ENCODE peak calls at places on chromosome 18, in five cellular contexts. G, M, E, L and Z are unnamed samples.

GRCh38 chr18:45090526-45091140 is 409.9 kb downstream of the SETBP1 start:
- DNase-seq in G (no peak), M (no peak), E (no peak), L (no peak), Z (no peak)

GRCh38 chr18:35695803-35696202 is 114.3 kb downstream of the GALNT1 start:
- DNase-seq in G (no peak), M (no peak), E (peak; percentile 82), L (no peak), Z (no peak)

GRCh38 chr18:3498705-3499451 is 48.9 kb downstream of the TGIF1 start:
- DNase-seq in G (peak; percentile 42), M (peak; percentile 60), E (peak; percentile 37), L (peak; percentile 51), Z (peak; percentile 80)

GRCh38 chr18:526681-527080 is 26.2 kb upstream of the COLEC12 start:
- DNase-seq in G (no peak), M (peak; percentile 37), E (no peak), L (no peak), Z (no peak)

GRCh38 chr18:59264136-59264571 is 9.1 kb downstream of the RAX start:
- DNase-seq in G (no peak), M (no peak), E (no peak), L (no peak), Z (no peak)

GRCh38 chr18:42745171-42745570 is 370.3 kb downstream of the RIT2 start:
- DNase-seq in G (no peak), M (no peak), E (no peak), L (no peak), Z (no peak)

GRCh38 chr18:48629730-48630324 is 91.0 kb downstream of the CTIF start:
- DNase-seq in G (peak; percentile 97), M (peak; percentile 94), E (no peak), L (no peak), Z (peak; percentile 31)

GRCh38 chr18:48622911-48623431 is 84.1 kb downstream of the CTIF start:
- DNase-seq in G (peak; percentile 49), M (no peak), E (no peak), L (no peak), Z (no peak)

GRCh38 chr18:24995738-24996137 is 356.2 kb downstream of the ZNF521 start:
- DNase-seq in G (no peak), M (no peak), E (no peak), L (no peak), Z (no peak)

GRCh38 chr18:54150226-54150625 is 74.2 kb downstream of the MBD2 start:
- DNase-seq in G (no peak), M (no peak), E (no peak), L (no peak), Z (no peak)

GRCh38 chr18:80033181-80034067 is 810 bp upstream of the RBFA start:
- DNase-seq in G (peak; percentile 47), M (peak; percentile 56), E (no peak), L (no peak), Z (no peak)

GRCh38 chr18:955379-956066 is 50.9 kb downstream of the ADCYAP1 start:
- DNase-seq in G (no peak), M (no peak), E (no peak), L (no peak), Z (no peak)

GRCh38 chr18:37698508-37699035 is 133.0 kb upstream of the CELF4 start:
- DNase-seq in G (no peak), M (no peak), E (no peak), L (no peak), Z (no peak)

GRCh38 chr18:41752826-41753225 is 202.2 kb upstream of the PIK3C3 start:
- DNase-seq in G (no peak), M (no peak), E (no peak), L (no peak), Z (no peak)

GRCh38 chr18:3624818-3625716 is 175.1 kb downstream of the TGIF1 start:
- DNase-seq in G (peak; percentile 97), M (peak; percentile 95), E (peak; percentile 43), L (no peak), Z (no peak)

GRCh38 chr18:77528877-77529276 is 279.2 kb downstream of the GALR1 start:
- DNase-seq in G (no peak), M (no peak), E (no peak), L (no peak), Z (no peak)

GRCh38 chr18:79108520-79109215 is 39.5 kb downstream of the ATP9B start:
- DNase-seq in G (no peak), M (no peak), E (no peak), L (no peak), Z (no peak)

GRCh38 chr18:57352761-57353136 is 392 bp downstream of the ST8SIA3 start:
- DNase-seq in G (no peak), M (no peak), E (no peak), L (peak; percentile 59), Z (peak; percentile 58)

GRCh38 chr18:22683196-22683676 is 249.9 kb upstream of the RBBP8 start:
- DNase-seq in G (peak; percentile 88), M (peak; percentile 86), E (peak; percentile 91), L (no peak), Z (no peak)

GRCh38 chr18:67242001-67242400 is 274.5 kb downstream of the DSEL start:
- DNase-seq in G (no peak), M (no peak), E (no peak), L (no peak), Z (no peak)

GRCh38 chr18:741931-742512 is 29.6 kb upstream of the ENOSF1 start:
- DNase-seq in G (peak; percentile 77), M (peak; percentile 69), E (no peak), L (no peak), Z (no peak)

GRCh38 chr18:79962311-79962710 is 2.1 kb upstream of the HSBP1L1 start:
- DNase-seq in G (no peak), M (peak; percentile 27), E (no peak), L (no peak), Z (no peak)

GRCh38 chr18:26226229-26227050 is at the start of gene TAF4B:
- DNase-seq in G (peak; percentile 92), M (peak; percentile 97), E (peak; percentile 94), L (peak; percentile 95), Z (peak; percentile 97)

GRCh38 chr18:47968006-47968676 is 37.7 kb upstream of the SMAD2 start:
- DNase-seq in G (peak; percentile 57), M (peak; percentile 72), E (peak; percentile 61), L (no peak), Z (no peak)

GRCh38 chr18:36329684-36330434 is 32.3 kb downstream of the FHOD3 start:
- DNase-seq in G (peak; percentile 53), M (peak; percentile 57), E (no peak), L (no peak), Z (no peak)

GRCh38 chr18:78566720-78567119 is 412.9 kb upstream of the SALL3 start:
- DNase-seq in G (no peak), M (no peak), E (no peak), L (no peak), Z (no peak)

GRCh38 chr18:35389095-35389618 is 12.0 kb upstream of the ZNF396 start:
- DNase-seq in G (peak; percentile 64), M (peak; percentile 83), E (no peak), L (no peak), Z (no peak)

DNA sequence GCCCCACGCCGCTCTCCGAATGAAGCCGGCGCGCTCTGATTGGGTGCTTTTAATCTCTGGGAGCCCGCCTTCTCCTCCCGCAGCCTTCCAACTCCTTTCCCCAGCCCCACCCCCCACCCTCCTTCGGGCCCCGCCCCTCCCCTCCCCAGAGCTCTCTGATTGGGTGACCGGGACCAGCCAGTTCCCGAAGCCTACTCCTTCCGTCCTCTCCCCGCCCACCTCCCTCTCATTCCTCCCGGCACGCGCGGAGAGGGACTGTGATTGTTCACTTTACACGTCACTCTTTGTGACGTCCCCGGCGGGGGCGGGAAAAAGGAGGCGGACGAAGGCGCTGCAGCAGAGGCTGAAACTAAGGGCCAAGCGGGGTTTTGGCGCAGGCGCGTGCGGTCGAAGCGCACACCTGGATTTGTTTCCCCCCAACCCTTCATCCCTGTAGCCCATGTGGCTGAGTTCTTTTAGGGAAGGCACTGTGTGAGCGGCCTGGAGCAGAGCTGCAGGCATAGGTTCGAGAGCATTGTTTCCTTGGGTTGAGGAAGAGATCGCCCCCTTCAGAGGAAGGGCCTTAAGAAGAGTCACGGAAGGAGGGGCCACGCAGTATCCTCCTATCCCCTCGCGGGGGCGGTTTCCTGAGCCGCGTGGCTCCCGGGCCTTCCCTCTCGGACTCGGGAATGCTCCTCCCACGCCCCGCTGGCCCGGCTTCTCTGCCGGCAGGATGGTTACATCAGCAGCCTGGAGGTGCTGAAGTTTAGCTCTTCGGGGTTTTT is at the start of gene MEX3C:
- DNase-seq in G (peak; percentile 99), M (peak; percentile 100), E (peak; percentile 99), L (peak; percentile 100), Z (peak; percentile 99)
- TF ChIP-seq CTCF in G (peak; percentile 16), M (peak; percentile 34), E (peak; percentile 23), L (peak; percentile 56), Z (peak; percentile 27)

GRCh38 chr18:28682912-28683311 is 506.0 kb upstream of the CDH2 start:
- DNase-seq in G (no peak), M (no peak), E (no peak), L (no peak), Z (no peak)
- TF ChIP-seq CTCF in G (no peak), M (no peak), E (no peak), L (no peak), Z (no peak)

DNA sequence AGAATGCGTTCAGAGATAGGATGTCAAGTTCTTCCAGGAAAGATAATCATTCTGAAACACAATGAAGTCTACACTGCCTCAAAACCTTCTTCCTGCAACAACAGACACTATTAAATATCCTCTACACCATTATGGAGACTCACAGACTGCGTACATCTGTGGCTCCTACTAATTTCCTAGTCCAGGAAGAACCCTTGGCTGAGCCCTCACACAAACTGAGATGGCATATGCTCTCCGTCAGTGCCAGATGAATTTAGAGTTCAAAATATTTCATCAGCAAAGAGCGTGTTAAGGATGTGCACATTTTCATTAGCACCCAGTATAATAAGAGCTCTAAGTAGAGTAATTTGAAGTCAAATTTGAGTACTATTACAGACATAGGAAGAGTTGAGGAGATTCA is 117.2 kb downstream of the TCF4 start:
- DNase-seq in G (no peak), M (no peak), E (no peak), L (no peak), Z (no peak)
- TF ChIP-seq CTCF in G (no peak), M (no peak), E (no peak), L (no peak), Z (no peak)

GRCh38 chr18:49666045-49666444 is 104.2 kb downstream of the LIPG start:
- DNase-seq in G (peak; percentile 57), M (peak; percentile 40), E (no peak), L (no peak), Z (no peak)
- TF ChIP-seq CTCF in G (no peak), M (no peak), E (no peak), L (no peak), Z (no peak)